ENCODE peak calls at places on chromosomes 5 and 9, in eight cellular contexts. One of them, this sample, is unnamed.

GRCh38 chr9:71001780-71002386 is 119.5 kb downstream of the TRPM3 start:
- DNase-seq in hypothalamus: no peak
- DNase-seq in nephron progenitor cell: peak; percentile 29
- DNase-seq in lower leg skin: no peak
- DNase-seq in G401: no peak
- DNase-seq in upper lobe of right lung: no peak
- DNase-seq in frontal cortex: no peak
- DNase-seq in AG04450: no peak
- DNase-seq in this sample: peak; percentile 47

GRCh38 chr9:125774106-125774505 is 26.9 kb downstream of the PBX3 start:
- DNase-seq in lower leg skin: no peak
- DNase-seq in nephron progenitor cell: no peak
- DNase-seq in G401: no peak
- DNase-seq in hypothalamus: no peak
- DNase-seq in frontal cortex: no peak
- DNase-seq in AG04450: no peak
- DNase-seq in upper lobe of right lung: no peak
- DNase-seq in this sample: no peak

GRCh38 chr9:75529463-75529862 is 361.0 kb upstream of the PCSK5 start:
- DNase-seq in G401: no peak
- DNase-seq in AG04450: no peak
- DNase-seq in hypothalamus: no peak
- DNase-seq in nephron progenitor cell: no peak
- DNase-seq in upper lobe of right lung: no peak
- DNase-seq in lower leg skin: no peak
- DNase-seq in frontal cortex: no peak
- DNase-seq in this sample: no peak

GRCh38 chr9:87716141-87716540 is 9.8 kb upstream of the CTSL start:
- DNase-seq in nephron progenitor cell: no peak
- DNase-seq in upper lobe of right lung: no peak
- DNase-seq in lower leg skin: no peak
- DNase-seq in G401: no peak
- DNase-seq in hypothalamus: no peak
- DNase-seq in frontal cortex: no peak
- DNase-seq in AG04450: no peak
- DNase-seq in this sample: peak; percentile 62

GRCh38 chr9:88052446-88052845 is 78.1 kb upstream of the CDK20 start:
- DNase-seq in frontal cortex: no peak
- DNase-seq in hypothalamus: no peak
- DNase-seq in nephron progenitor cell: peak; percentile 30
- DNase-seq in G401: no peak
- DNase-seq in upper lobe of right lung: no peak
- DNase-seq in lower leg skin: no peak
- DNase-seq in AG04450: no peak
- DNase-seq in this sample: no peak

GRCh38 chr9:120583958-120584369 is 4.0 kb upstream of the CDK5RAP2 start:
- DNase-seq in frontal cortex: peak; percentile 49
- DNase-seq in upper lobe of right lung: no peak
- DNase-seq in nephron progenitor cell: no peak
- DNase-seq in lower leg skin: peak; percentile 51
- DNase-seq in G401: no peak
- DNase-seq in hypothalamus: peak; percentile 88
- DNase-seq in AG04450: peak; percentile 69
- DNase-seq in this sample: peak; percentile 100

GRCh38 chr5:134555889-134556311 is 30.4 kb downstream of the JADE2 start:
- DNase-seq in AG04450: no peak
- DNase-seq in lower leg skin: no peak
- DNase-seq in frontal cortex: peak; percentile 76
- DNase-seq in upper lobe of right lung: no peak
- DNase-seq in hypothalamus: peak; percentile 39
- DNase-seq in G401: peak; percentile 84
- DNase-seq in nephron progenitor cell: peak; percentile 57
- DNase-seq in this sample: peak; percentile 42

GRCh38 chr9:26326473-26327044 is 566.0 kb downstream of the CAAP1 start:
- DNase-seq in upper lobe of right lung: no peak
- DNase-seq in hypothalamus: peak; percentile 27
- DNase-seq in frontal cortex: peak; percentile 12
- DNase-seq in lower leg skin: peak; percentile 25
- DNase-seq in AG04450: peak; percentile 50
- DNase-seq in G401: peak; percentile 52
- DNase-seq in nephron progenitor cell: peak; percentile 47
- DNase-seq in this sample: no peak

GRCh38 chr5:142888469-142889085 is 118.4 kb downstream of the ARHGAP26 start:
- DNase-seq in lower leg skin: no peak
- DNase-seq in upper lobe of right lung: no peak
- DNase-seq in AG04450: no peak
- DNase-seq in G401: peak; percentile 81
- DNase-seq in nephron progenitor cell: peak; percentile 44
- DNase-seq in hypothalamus: no peak
- DNase-seq in frontal cortex: peak; percentile 57
- DNase-seq in this sample: peak; percentile 73

GRCh38 chr9:86547596-86547995 is 193.4 kb upstream of the TUT7 start:
- DNase-seq in lower leg skin: no peak
- DNase-seq in AG04450: no peak
- DNase-seq in hypothalamus: no peak
- DNase-seq in frontal cortex: no peak
- DNase-seq in upper lobe of right lung: no peak
- DNase-seq in G401: no peak
- DNase-seq in nephron progenitor cell: no peak
- DNase-seq in this sample: no peak

GRCh38 chr5:111676496-111676895 is 80.5 kb downstream of the NREP start:
- DNase-seq in frontal cortex: no peak
- DNase-seq in upper lobe of right lung: no peak
- DNase-seq in AG04450: no peak
- DNase-seq in G401: no peak
- DNase-seq in hypothalamus: no peak
- DNase-seq in lower leg skin: no peak
- DNase-seq in nephron progenitor cell: no peak
- DNase-seq in this sample: no peak

GRCh38 chr5:38921174-38921573 is 75.4 kb downstream of the OSMR start:
- DNase-seq in upper lobe of right lung: no peak
- DNase-seq in hypothalamus: no peak
- DNase-seq in frontal cortex: no peak
- DNase-seq in nephron progenitor cell: peak; percentile 62
- DNase-seq in AG04450: no peak
- DNase-seq in lower leg skin: no peak
- DNase-seq in G401: no peak
- DNase-seq in this sample: no peak

GRCh38 chr5:91049112-91049511 is 334.0 kb downstream of the ARRDC3 start:
- DNase-seq in G401: no peak
- DNase-seq in AG04450: no peak
- DNase-seq in nephron progenitor cell: no peak
- DNase-seq in frontal cortex: no peak
- DNase-seq in upper lobe of right lung: no peak
- DNase-seq in hypothalamus: no peak
- DNase-seq in lower leg skin: no peak
- DNase-seq in this sample: no peak

GRCh38 chr5:117203584-117203983 is 629.0 kb upstream of the SEMA6A start:
- DNase-seq in frontal cortex: no peak
- DNase-seq in lower leg skin: no peak
- DNase-seq in G401: no peak
- DNase-seq in hypothalamus: no peak
- DNase-seq in upper lobe of right lung: no peak
- DNase-seq in AG04450: no peak
- DNase-seq in nephron progenitor cell: no peak
- DNase-seq in this sample: no peak

GRCh38 chr5:17228833-17229291 is 11.4 kb downstream of the BASP1 start:
- DNase-seq in hypothalamus: no peak
- DNase-seq in frontal cortex: no peak
- DNase-seq in upper lobe of right lung: no peak
- DNase-seq in AG04450: no peak
- DNase-seq in nephron progenitor cell: no peak
- DNase-seq in G401: no peak
- DNase-seq in lower leg skin: no peak
- DNase-seq in this sample: no peak

GRCh38 chr9:34863426-34863825 is 94.7 kb upstream of the PHF24 start:
- DNase-seq in hypothalamus: no peak
- DNase-seq in nephron progenitor cell: no peak
- DNase-seq in upper lobe of right lung: no peak
- DNase-seq in frontal cortex: no peak
- DNase-seq in G401: no peak
- DNase-seq in lower leg skin: no peak
- DNase-seq in AG04450: no peak
- DNase-seq in this sample: no peak

GRCh38 chr9:108056805-108057386 is 567.3 kb upstream of the KLF4 start:
- DNase-seq in upper lobe of right lung: no peak
- DNase-seq in hypothalamus: no peak
- DNase-seq in frontal cortex: no peak
- DNase-seq in lower leg skin: no peak
- DNase-seq in AG04450: no peak
- DNase-seq in G401: no peak
- DNase-seq in nephron progenitor cell: no peak
- DNase-seq in this sample: no peak

GRCh38 chr9:36893911-36894310 is 140.2 kb downstream of the PAX5 start:
- DNase-seq in AG04450: no peak
- DNase-seq in G401: peak; percentile 12
- DNase-seq in frontal cortex: no peak
- DNase-seq in hypothalamus: no peak
- DNase-seq in upper lobe of right lung: no peak
- DNase-seq in lower leg skin: no peak
- DNase-seq in nephron progenitor cell: no peak
- DNase-seq in this sample: no peak

GRCh38 chr5:65815156-65815555 is 93.2 kb downstream of the NLN start:
- DNase-seq in G401: no peak
- DNase-seq in AG04450: no peak
- DNase-seq in upper lobe of right lung: no peak
- DNase-seq in frontal cortex: no peak
- DNase-seq in hypothalamus: no peak
- DNase-seq in lower leg skin: no peak
- DNase-seq in nephron progenitor cell: no peak
- DNase-seq in this sample: no peak

GRCh38 chr5:6712582-6713273 is 504 bp upstream of the TENT4A start:
- DNase-seq in upper lobe of right lung: peak; percentile 98
- DNase-seq in frontal cortex: peak; percentile 91
- DNase-seq in G401: peak; percentile 97
- DNase-seq in AG04450: peak; percentile 86
- DNase-seq in nephron progenitor cell: peak; percentile 96
- DNase-seq in lower leg skin: peak; percentile 96
- DNase-seq in hypothalamus: peak; percentile 95
- DNase-seq in this sample: peak; percentile 98

GRCh38 chr5:9557696-9558095 is 11.8 kb upstream of the SEMA5A start:
- DNase-seq in nephron progenitor cell: no peak
- DNase-seq in lower leg skin: no peak
- DNase-seq in upper lobe of right lung: no peak
- DNase-seq in AG04450: peak; percentile 23
- DNase-seq in frontal cortex: no peak
- DNase-seq in hypothalamus: no peak
- DNase-seq in G401: no peak
- DNase-seq in this sample: no peak

GRCh38 chr5:59840200-59840601 is 53.3 kb downstream of the PDE4D start:
- DNase-seq in frontal cortex: no peak
- DNase-seq in upper lobe of right lung: no peak
- DNase-seq in lower leg skin: no peak
- DNase-seq in nephron progenitor cell: no peak
- DNase-seq in AG04450: no peak
- DNase-seq in hypothalamus: no peak
- DNase-seq in G401: no peak
- DNase-seq in this sample: no peak

GRCh38 chr5:142208777-142209312 is 100.3 kb downstream of the NDFIP1 start:
- DNase-seq in upper lobe of right lung: no peak
- DNase-seq in lower leg skin: no peak
- DNase-seq in AG04450: no peak
- DNase-seq in G401: no peak
- DNase-seq in frontal cortex: no peak
- DNase-seq in nephron progenitor cell: no peak
- DNase-seq in hypothalamus: no peak
- DNase-seq in this sample: no peak

GRCh38 chr9:92660266-92660665 is 9.7 kb downstream of the IPPK start:
- DNase-seq in lower leg skin: no peak
- DNase-seq in nephron progenitor cell: no peak
- DNase-seq in upper lobe of right lung: no peak
- DNase-seq in frontal cortex: no peak
- DNase-seq in hypothalamus: peak; percentile 38
- DNase-seq in G401: no peak
- DNase-seq in AG04450: no peak
- DNase-seq in this sample: peak; percentile 15

GRCh38 chr5:95760291-95761191 is 29.4 kb downstream of the RHOBTB3 start:
- DNase-seq in AG04450: peak; percentile 96
- DNase-seq in upper lobe of right lung: no peak
- DNase-seq in hypothalamus: no peak
- DNase-seq in frontal cortex: no peak
- DNase-seq in lower leg skin: no peak
- DNase-seq in G401: no peak
- DNase-seq in nephron progenitor cell: no peak
- DNase-seq in this sample: peak; percentile 96

GRCh38 chr9:98374385-98375051 is 119.1 kb upstream of the TBC1D2 start:
- DNase-seq in G401: no peak
- DNase-seq in AG04450: peak; percentile 65
- DNase-seq in hypothalamus: no peak
- DNase-seq in upper lobe of right lung: no peak
- DNase-seq in nephron progenitor cell: no peak
- DNase-seq in lower leg skin: no peak
- DNase-seq in frontal cortex: no peak
- DNase-seq in this sample: no peak

GRCh38 chr5:149320791-149321330 is 24.4 kb upstream of the GRPEL2 start:
- DNase-seq in nephron progenitor cell: peak; percentile 60
- DNase-seq in upper lobe of right lung: peak; percentile 90
- DNase-seq in AG04450: peak; percentile 90
- DNase-seq in hypothalamus: peak; percentile 45
- DNase-seq in frontal cortex: peak; percentile 32
- DNase-seq in G401: peak; percentile 80
- DNase-seq in lower leg skin: peak; percentile 77
- DNase-seq in this sample: peak; percentile 86

GRCh38 chr5:167653645-167654106 is 637.8 kb upstream of the WWC1 start:
- DNase-seq in hypothalamus: no peak
- DNase-seq in nephron progenitor cell: no peak
- DNase-seq in G401: no peak
- DNase-seq in upper lobe of right lung: no peak
- DNase-seq in AG04450: no peak
- DNase-seq in frontal cortex: no peak
- DNase-seq in lower leg skin: no peak
- DNase-seq in this sample: no peak

GRCh38 chr9:8856686-8857329 is 1057.2 kb upstream of the DMAC1 start:
- DNase-seq in AG04450: no peak
- DNase-seq in frontal cortex: no peak
- DNase-seq in nephron progenitor cell: peak; percentile 28
- DNase-seq in lower leg skin: no peak
- DNase-seq in upper lobe of right lung: no peak
- DNase-seq in hypothalamus: no peak
- DNase-seq in G401: peak; percentile 61
- DNase-seq in this sample: no peak

GRCh38 chr9:127501821-127502343 is 50.6 kb downstream of the LRSAM1 start:
- DNase-seq in upper lobe of right lung: no peak
- DNase-seq in nephron progenitor cell: no peak
- DNase-seq in lower leg skin: no peak
- DNase-seq in frontal cortex: no peak
- DNase-seq in AG04450: no peak
- DNase-seq in G401: no peak
- DNase-seq in hypothalamus: no peak
- DNase-seq in this sample: no peak

GRCh38 chr5:78841767-78842166 is 143.3 kb downstream of the ARSB start:
- DNase-seq in hypothalamus: no peak
- DNase-seq in lower leg skin: no peak
- DNase-seq in frontal cortex: no peak
- DNase-seq in upper lobe of right lung: no peak
- DNase-seq in nephron progenitor cell: no peak
- DNase-seq in G401: no peak
- DNase-seq in AG04450: no peak
- DNase-seq in this sample: no peak

This sample was measured in SK-MEL-5.